ENCODE peak calls at places on chromosomes 5 and 9, in six cellular contexts. W, T, K, G, I and Y are unnamed samples.

GRCh38 chr5:159899067-159900049 is 16.9 kb upstream of the ADRA1B start:
- DNase-seq in W (no peak), T (no peak), K (no peak), G (no peak), I (no peak), Y (no peak)

GRCh38 chr5:81830602-81831001 is 79.7 kb upstream of the SSBP2 start:
- DNase-seq in W (no peak), T (no peak), K (no peak), G (no peak), I (no peak), Y (no peak)

GRCh38 chr9:89139450-89139849 is 39.2 kb downstream of the SHC3 start:
- DNase-seq in W (no peak), T (no peak), K (peak), G (no peak), I (no peak), Y (no peak)

GRCh38 chr5:40746703-40747102 is 9.1 kb downstream of the TTC33 start:
- DNase-seq in W (no peak), T (no peak), K (no peak), G (no peak), I (no peak), Y (no peak)

GRCh38 chr5:96350678-96351077 is 82.4 kb downstream of the PCSK1 start:
- DNase-seq in W (no peak), T (no peak), K (no peak), G (no peak), I (no peak), Y (no peak)

GRCh38 chr5:123438244-123438643 is 15.0 kb upstream of the CEP120 start:
- DNase-seq in W (no peak), T (no peak), K (no peak), G (no peak), I (no peak), Y (no peak)

GRCh38 chr5:127993476-127993875 is 90.1 kb upstream of the SLC12A2 start:
- DNase-seq in W (no peak), T (no peak), K (no peak), G (no peak), I (peak), Y (no peak)

GRCh38 chr5:44320188-44320587 is 69.0 kb downstream of the FGF10 start:
- DNase-seq in W (no peak), T (no peak), K (no peak), G (no peak), I (no peak), Y (no peak)

GRCh38 chr9:98142182-98142924 is 23.3 kb upstream of the TRIM14 start:
- DNase-seq in W (no peak), T (peak), K (no peak), G (no peak), I (no peak), Y (no peak)

GRCh38 chr5:14199902-14200301 is 56.8 kb downstream of the TRIO start:
- DNase-seq in W (no peak), T (no peak), K (no peak), G (no peak), I (no peak), Y (no peak)

GRCh38 chr5:81313686-81314085 is 12.3 kb downstream of the ZCCHC9 start:
- DNase-seq in W (no peak), T (no peak), K (no peak), G (no peak), I (no peak), Y (no peak)

GRCh38 chr9:129414377-129415021 is 206.4 kb downstream of the C9orf50 start:
- DNase-seq in W (peak), T (no peak), K (peak), G (no peak), I (no peak), Y (no peak)

GRCh38 chr5:52801329-52801728 is 13.6 kb downstream of the ITGA1 start:
- DNase-seq in W (no peak), T (no peak), K (peak), G (no peak), I (no peak), Y (no peak)

GRCh38 chr5:34919077-34919476 is 3.6 kb downstream of the BRIX1 start:
- DNase-seq in W (no peak), T (no peak), K (no peak), G (no peak), I (no peak), Y (no peak)
- TF ChIP-seq CTCF in W (no peak), T (no peak), K (no peak), G (no peak), I (peak), Y (no peak)

GRCh38 chr5:169547508-169547907 is 36.1 kb upstream of the SPDL1 start:
- DNase-seq in W (no peak), T (no peak), K (peak), G (no peak), I (no peak), Y (no peak)

GRCh38 chr5:169550227-169550626 is 33.3 kb upstream of the SPDL1 start:
- DNase-seq in W (no peak), T (no peak), K (peak), G (no peak), I (no peak), Y (no peak)

GRCh38 chr5:169546346-169546745 is 37.2 kb upstream of the SPDL1 start:
- DNase-seq in W (no peak), T (no peak), K (no peak), G (no peak), I (no peak), Y (no peak)

GRCh38 chr5:169549453-169549852 is 34.1 kb upstream of the SPDL1 start:
- DNase-seq in W (no peak), T (no peak), K (no peak), G (no peak), I (no peak), Y (no peak)

DNA sequence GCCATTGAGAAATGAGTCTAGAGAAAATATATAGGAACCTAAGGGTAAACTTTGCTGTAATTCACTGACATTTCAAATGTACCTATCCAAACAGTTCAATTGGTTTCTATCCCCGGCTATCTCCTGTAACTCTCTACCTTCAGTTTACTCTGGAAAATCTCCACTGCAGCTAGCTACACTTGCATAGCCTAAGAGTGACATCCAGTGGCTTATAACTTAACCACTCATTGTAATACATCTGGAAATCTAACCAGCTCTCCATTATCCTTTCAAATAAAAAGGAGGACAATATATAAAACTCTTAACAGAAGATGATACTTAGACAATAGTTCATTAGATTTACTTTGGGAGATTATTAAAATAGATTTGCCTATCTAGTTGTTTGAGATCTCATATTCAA is 35.3 kb upstream of the SPDL1 start:
- DNase-seq in W (no peak), T (no peak), K (peak), G (no peak), I (peak), Y (no peak)
- TF ChIP-seq CTCF in W (no peak), T (no peak), K (peak), G (no peak), I (peak), Y (peak)

DNA sequence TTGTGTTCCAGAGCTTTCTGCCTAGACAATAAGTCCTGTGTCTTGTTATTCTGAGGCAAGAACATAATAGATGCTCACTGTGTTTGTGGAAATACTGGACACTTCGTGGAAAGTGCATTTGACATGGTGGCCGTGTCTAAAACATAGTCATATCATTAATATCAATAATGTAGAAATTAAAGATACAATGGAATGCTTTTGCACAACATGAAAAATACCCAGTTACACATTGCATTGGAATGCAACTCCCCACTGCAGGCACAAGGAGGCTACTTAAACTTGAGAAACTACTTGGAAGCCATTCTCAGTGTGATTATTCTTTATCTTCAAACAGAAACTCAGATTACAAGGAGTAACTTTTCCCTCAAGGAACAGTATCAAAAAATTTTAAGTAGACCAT is 145.3 kb upstream of the ZNF462 start:
- DNase-seq in W (no peak), T (no peak), K (peak), G (no peak), I (no peak), Y (no peak)
- TF ChIP-seq CTCF in W (no peak), T (no peak), K (peak), G (no peak), I (no peak), Y (no peak)

DNA sequence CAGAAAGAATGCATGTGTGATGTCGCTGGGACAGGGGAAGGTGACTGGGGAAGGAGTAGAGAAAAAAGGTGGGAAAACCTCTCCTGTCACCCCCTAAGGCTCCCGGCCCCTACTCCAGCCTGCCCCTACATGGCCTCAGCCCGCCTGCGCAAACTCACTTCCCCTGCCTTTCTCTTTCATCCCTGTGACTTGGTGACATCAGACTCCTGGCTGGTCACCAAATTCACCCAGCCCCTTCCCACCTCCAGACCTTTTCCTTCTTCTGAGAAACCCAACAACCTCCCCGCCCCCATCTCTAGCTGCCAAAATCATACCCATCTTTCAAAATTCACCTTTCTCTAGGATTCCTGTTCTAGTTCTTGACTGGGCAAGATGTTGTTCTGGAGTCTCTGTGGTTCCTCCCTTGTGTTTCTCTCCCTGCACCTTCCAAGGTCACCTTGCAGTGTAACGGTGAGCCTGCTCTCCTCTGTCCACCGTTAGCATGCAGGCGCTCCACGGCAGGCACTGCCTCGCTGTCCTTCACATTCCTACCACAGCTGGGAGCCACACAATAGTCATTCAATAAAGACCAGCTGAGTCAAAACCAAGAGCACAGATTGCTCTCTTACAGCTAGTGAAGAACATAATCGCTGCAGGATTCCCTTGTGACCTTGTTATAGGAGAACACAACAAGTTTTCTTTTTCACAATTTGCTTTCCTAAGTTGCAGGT is 134.5 kb downstream of the FANCC start:
- DNase-seq in W (no peak), T (no peak), K (peak), G (no peak), I (no peak), Y (no peak)
- TF ChIP-seq CTCF in W (no peak), T (no peak), K (peak), G (no peak), I (no peak), Y (no peak)

GRCh38 chr5:174735498-174736350 is 11.3 kb downstream of the MSX2 start:
- DNase-seq in W (no peak), T (no peak), K (peak), G (peak), I (no peak), Y (no peak)
- TF ChIP-seq CTCF in W (no peak), T (no peak), K (peak), G (no peak), I (peak), Y (peak)

GRCh38 chr9:74006935-74007334 is 490.2 kb upstream of the RORB start:
- DNase-seq in W (no peak), T (no peak), K (no peak), G (no peak), I (no peak), Y (no peak)
- TF ChIP-seq CTCF in W (no peak), T (no peak), K (peak), G (no peak), I (no peak), Y (no peak)